ENCODE peak calls at places on chromosomes 2 and 18, in ten cellular contexts. I is Calu3; A is activated naive CD4-positive, alpha-beta T cell; H is skeletal muscle cell; N is NCI-H1092 treated with DMSO at 0.1 percent for 48 hours; S is DMS153; D is ACHN; T is GM03348; Y is GOT3; C is GM13977. Z is an unnamed sample.

GRCh38 chr2:126953483-126953882 is 54.8 kb downstream of the TEX51 start:
- DNase-seq in I (no peak), A (no peak), H (no peak), N (no peak), S (peak; percentile 85), D (no peak), T (no peak), Y (no peak), C (no peak), Z (no peak)

GRCh38 chr2:139241256-139241655 is 461.1 kb upstream of the NXPH2 start:
- DNase-seq in I (no peak), A (no peak), H (no peak), N (no peak), S (no peak), D (no peak), T (no peak), Y (no peak), C (no peak), Z (no peak)

GRCh38 chr18:23828426-23828825 is 139.2 kb downstream of the LAMA3 start:
- DNase-seq in I (peak; percentile 64), A (no peak), H (no peak), N (no peak), S (peak; percentile 81), D (peak; percentile 86), T (peak; percentile 36), Y (no peak), C (peak; percentile 63), Z (no peak)

GRCh38 chr2:52571380-52572347 is 1195.9 kb upstream of the CHAC2 start:
- DNase-seq in I (no peak), A (no peak), H (no peak), N (no peak), S (no peak), D (no peak), T (no peak), Y (no peak), C (no peak), Z (no peak)

GRCh38 chr2:152541712-152542111 is 175.5 kb downstream of the PRPF40A start:
- DNase-seq in I (no peak), A (no peak), H (no peak), N (no peak), S (peak; percentile 5), D (no peak), T (no peak), Y (no peak), C (no peak), Z (no peak)

GRCh38 chr2:17255071-17255470 is 263.2 kb downstream of the RAD51AP2 start:
- DNase-seq in I (no peak), A (no peak), H (no peak), N (no peak), S (no peak), D (no peak), T (no peak), Y (no peak), C (no peak), Z (no peak)

GRCh38 chr18:45825258-45825744 is at the start of gene SIGLEC15:
- DNase-seq in I (no peak), A (no peak), H (no peak), N (no peak), S (peak; percentile 15), D (peak; percentile 55), T (no peak), Y (no peak), C (no peak), Z (no peak)

GRCh38 chr2:173764094-173764493 is 201.1 kb downstream of the SP3 start:
- DNase-seq in I (no peak), A (no peak), H (no peak), N (no peak), S (no peak), D (no peak), T (no peak), Y (no peak), C (no peak), Z (no peak)

GRCh38 chr18:61935362-61935761 is 42.6 kb upstream of the RNF152 start:
- DNase-seq in I (no peak), A (no peak), H (no peak), N (no peak), S (no peak), D (no peak), T (no peak), Y (no peak), C (no peak), Z (no peak)

GRCh38 chr18:40917096-40917495 is 1037.9 kb upstream of the PIK3C3 start:
- DNase-seq in I (no peak), A (no peak), H (peak; percentile 30), N (no peak), S (no peak), D (no peak), T (no peak), Y (no peak), C (no peak), Z (no peak)

GRCh38 chr2:101223814-101224231 is 28.9 kb upstream of the CNOT11 start:
- DNase-seq in I (no peak), A (no peak), H (no peak), N (no peak), S (no peak), D (no peak), T (peak; percentile 27), Y (no peak), C (peak; percentile 44), Z (no peak)